ENCODE peak calls at places on chromosomes 1 and 21, in eight cellular contexts. U is left lung, G is AG09319, X is lower leg skin, C is PC-3, H is HuH-7.5, D is type B pancreatic cell, E is GM12865. I is an unnamed sample.

GRCh38 chr1:107926436-107927080 is 38.4 kb downstream of the VAV3 start:
- DNase-seq in U (no peak), G (no peak), X (no peak), C (peak), H (no peak), D (no peak), E (peak), I (no peak)

GRCh38 chr1:205226868-205227583 is 720 bp upstream of the TMCC2 start:
- DNase-seq in U (no peak), G (no peak), X (no peak), C (peak), H (peak), D (no peak), E (no peak), I (peak)

GRCh38 chr1:53734650-53735211 is 4.2 kb downstream of the GLIS1 start:
- DNase-seq in U (no peak), G (no peak), X (no peak), C (peak), H (no peak), D (no peak), E (no peak), I (peak)

GRCh38 chr1:28893403-28894102 is 20.8 kb upstream of the EPB41 start:
- DNase-seq in U (no peak), G (peak), X (no peak), C (peak), H (no peak), D (no peak), E (peak), I (no peak)

GRCh38 chr1:13732971-13733667 is 33.1 kb downstream of the PRDM2 start:
- DNase-seq in U (no peak), G (no peak), X (no peak), C (no peak), H (no peak), D (no peak), E (peak), I (no peak)

GRCh38 chr1:167749741-167750140 is 28.0 kb downstream of the MPZL1 start:
- DNase-seq in U (no peak), G (no peak), X (no peak), C (no peak), H (no peak), D (no peak), E (no peak), I (no peak)

GRCh38 chr1:235073331-235073967 is 55.2 kb downstream of the TOMM20 start:
- DNase-seq in U (peak), G (no peak), X (peak), C (peak), H (peak), D (no peak), E (no peak), I (peak)

GRCh38 chr1:39016604-39017171 is 9.5 kb upstream of the NDUFS5 start:
- DNase-seq in U (no peak), G (no peak), X (no peak), C (peak), H (no peak), D (no peak), E (no peak), I (no peak)

GRCh38 chr1:157894613-157895012 is 53.0 kb upstream of the CD5L start:
- DNase-seq in U (no peak), G (no peak), X (no peak), C (no peak), H (no peak), D (no peak), E (no peak), I (no peak)

GRCh38 chr1:226778657-226779058 is 39.6 kb upstream of the ITPKB start:
- DNase-seq in U (no peak), G (peak), X (peak), C (peak), H (no peak), D (no peak), E (no peak), I (peak)

GRCh38 chr1:160157174-160157573 is 5.8 kb downstream of the ATP1A4 start:
- DNase-seq in U (no peak), G (no peak), X (no peak), C (no peak), H (no peak), D (no peak), E (no peak), I (no peak)

GRCh38 chr1:16122916-16123315 is 33.0 kb downstream of the EPHA2 start:
- DNase-seq in U (peak), G (peak), X (peak), C (peak), H (no peak), D (no peak), E (peak), I (peak)

GRCh38 chr21:36966066-36966845 is at the start of gene HLCS:
- DNase-seq in U (peak), G (no peak), X (no peak), C (peak), H (peak), D (peak), E (peak), I (peak)

GRCh38 chr1:214208525-214208924 is 72.4 kb upstream of the SMYD2 start:
- DNase-seq in U (no peak), G (no peak), X (no peak), C (no peak), H (no peak), D (no peak), E (no peak), I (no peak)

I was measured in foreskin keratinocyte.